ENCODE peak calls at places on chromosomes 2 and 18, in nine cellular contexts. X is fibroblast of mammary gland, A is cardiac fibroblast, U is endothelial cell, I is MCF 10A, N is prostate gland, F is sigmoid colon, K is esophagus squamous epithelium, R is progenitor cell of endocrine pancreas. E is an unnamed sample.

GRCh38 chr18:7132356-7133115 is 14.9 kb upstream of the LAMA1 start:
- DNase-seq in N (no peak), X (no peak), K (no peak), F (peak), R (no peak), I (no peak), A (no peak), U (no peak), E (no peak)

GRCh38 chr2:132037527-132038178 is 124.1 kb downstream of the ANKRD30BL start:
- DNase-seq in R (peak), F (peak), A (no peak), I (no peak), K (no peak), U (peak), X (peak), N (no peak), E (peak)

GRCh38 chr18:24964213-24964612 is 387.8 kb downstream of the ZNF521 start:
- DNase-seq in A (no peak), F (no peak), X (peak), N (no peak), I (peak), K (no peak), U (no peak), R (no peak), E (no peak)

GRCh38 chr2:137220438-137220998 is 455.2 kb downstream of the THSD7B start:
- DNase-seq in A (peak), F (no peak), X (peak), I (peak), K (no peak), U (no peak), R (no peak), N (no peak), E (no peak)

GRCh38 chr2:41994177-41994576 is 53.6 kb upstream of the PKDCC start:
- DNase-seq in A (peak), U (no peak), K (no peak), I (no peak), F (no peak), N (no peak), X (peak), R (no peak), E (no peak)

GRCh38 chr2:71681626-71682025 is 228.3 kb downstream of the DYSF start:
- DNase-seq in N (no peak), I (no peak), X (no peak), K (no peak), U (no peak), F (peak), A (no peak), R (no peak), E (no peak)

GRCh38 chr18:6414118-6414722 is 491 bp downstream of the L3MBTL4 start:
- DNase-seq in N (peak), A (no peak), X (no peak), I (no peak), R (peak), U (peak), F (peak), K (no peak), E (no peak)

GRCh38 chr18:9757851-9758587 is 49.9 kb downstream of the RAB31 start:
- DNase-seq in X (peak), R (no peak), I (peak), A (peak), N (no peak), F (no peak), U (no peak), K (no peak), E (no peak)

GRCh38 chr2:101467306-101467705 is 7.6 kb downstream of the RFX8 start:
- DNase-seq in X (no peak), A (no peak), R (no peak), N (no peak), F (no peak), K (no peak), I (no peak), U (no peak), E (no peak)

GRCh38 chr2:151973901-151974199 is 125.0 kb downstream of the CACNB4 start:
- DNase-seq in X (peak), F (no peak), A (peak), I (no peak), R (no peak), U (peak), N (no peak), K (no peak), E (no peak)

GRCh38 chr2:70941186-70941585 is 5.5 kb downstream of the ATP6V1B1 start:
- DNase-seq in R (no peak), X (no peak), I (no peak), N (no peak), F (peak), U (no peak), K (no peak), A (no peak), E (peak)

GRCh38 chr2:216554286-216554685 is 55.6 kb downstream of the RPL37A start:
- DNase-seq in N (no peak), U (no peak), A (no peak), K (no peak), R (no peak), F (no peak), I (no peak), X (no peak), E (no peak)

GRCh38 chr2:229489016-229489415 is 217.9 kb upstream of the PID1 start:
- DNase-seq in R (no peak), F (no peak), N (no peak), X (peak), U (no peak), A (peak), I (peak), K (no peak), E (no peak)

GRCh38 chr2:44771510-44771909 is 170.0 kb upstream of the SIX3 start:
- DNase-seq in X (no peak), F (no peak), U (no peak), I (no peak), R (no peak), A (no peak), K (no peak), N (no peak), E (no peak)

GRCh38 chr18:3221496-3221895 is 1.7 kb upstream of the MYOM1 start:
- DNase-seq in A (no peak), I (no peak), F (no peak), U (no peak), X (no peak), N (no peak), R (no peak), K (no peak), E (no peak)

GRCh38 chr2:180385601-180386201 is 378.6 kb upstream of the CWC22 start:
- DNase-seq in K (no peak), F (no peak), I (peak), A (peak), N (no peak), U (no peak), R (no peak), X (peak), E (no peak)

GRCh38 chr2:58921676-58922075 is 680.6 kb upstream of the FANCL start:
- DNase-seq in X (peak), U (no peak), F (no peak), N (no peak), R (no peak), A (no peak), I (no peak), K (no peak), E (no peak)

GRCh38 chr2:128513416-128514283 is 195.0 kb upstream of the HS6ST1 start:
- DNase-seq in R (no peak), N (no peak), K (no peak), A (no peak), U (no peak), F (no peak), X (no peak), I (no peak), E (no peak)

GRCh38 chr2:204628926-204629661 is 83.8 kb downstream of the PARD3B start:
- DNase-seq in N (no peak), F (no peak), A (peak), R (no peak), K (no peak), I (peak), X (peak), U (no peak), E (no peak)

GRCh38 chr2:223819891-223820290 is 17.5 kb downstream of the AP1S3 start:
- DNase-seq in U (no peak), X (no peak), K (no peak), A (no peak), N (no peak), R (no peak), F (no peak), I (no peak), E (no peak)

GRCh38 chr2:172092716-172093415 is 7.6 kb downstream of the DLX1 start:
- DNase-seq in N (no peak), I (no peak), A (no peak), R (no peak), X (no peak), U (no peak), F (no peak), K (no peak), E (no peak)

GRCh38 chr2:19728120-19728519 is 173.7 kb downstream of the TTC32 start:
- DNase-seq in A (no peak), K (no peak), N (no peak), X (peak), U (no peak), I (no peak), F (no peak), R (no peak), E (no peak)

GRCh38 chr2:83069724-83070123 is 1389.4 kb downstream of the SUCLG1 start:
- DNase-seq in I (peak), X (no peak), F (no peak), K (no peak), U (no peak), A (peak), R (no peak), N (no peak), E (no peak)

GRCh38 chr2:104568247-104568646 is 285.7 kb upstream of the POU3F3 start:
- DNase-seq in R (no peak), N (no peak), I (no peak), U (no peak), X (no peak), K (no peak), F (no peak), A (no peak), E (no peak)

GRCh38 chr2:24164416-24164973 is 10.4 kb upstream of the FAM228A start:
- DNase-seq in A (peak), N (no peak), R (no peak), I (peak), K (no peak), U (peak), F (no peak), X (peak), E (no peak)

GRCh38 chr2:175012516-175012915 is 7.3 kb upstream of the CHN1 start:
- DNase-seq in R (no peak), U (no peak), F (no peak), K (no peak), I (peak), N (no peak), A (no peak), X (no peak), E (no peak)

GRCh38 chr18:8705280-8705940 is at the start of gene MTCL1:
- DNase-seq in A (peak), I (peak), K (no peak), R (peak), F (peak), N (peak), X (peak), U (peak), E (no peak)

GRCh38 chr2:55489467-55490062 is 30.0 kb upstream of the CFAP36 start:
- DNase-seq in F (no peak), U (no peak), R (no peak), I (peak), A (no peak), X (no peak), N (no peak), K (no peak), E (no peak)

GRCh38 chr2:157170299-157170698 is 87.2 kb upstream of the GALNT5 start:
- DNase-seq in K (no peak), F (no peak), I (peak), N (no peak), X (peak), U (no peak), R (no peak), A (peak), E (no peak)

GRCh38 chr2:215728504-215729065 is 284.8 kb downstream of the MREG start:
- DNase-seq in F (no peak), K (no peak), R (no peak), A (peak), I (peak), N (no peak), U (no peak), X (peak), E (no peak)

GRCh38 chr18:43830905-43831304 is 553.6 kb upstream of the SYT4 start:
- DNase-seq in K (no peak), A (no peak), X (no peak), F (no peak), U (no peak), N (no peak), I (no peak), R (no peak), E (no peak)

GRCh38 chr18:36374262-36374661 is 76.7 kb downstream of the FHOD3 start:
- DNase-seq in A (peak), U (no peak), N (no peak), I (peak), R (no peak), F (no peak), X (no peak), K (no peak), E (no peak)

GRCh38 chr18:36375118-36375517 is 77.6 kb downstream of the FHOD3 start:
- DNase-seq in K (no peak), I (no peak), R (no peak), N (no peak), X (no peak), F (no peak), A (no peak), U (no peak), E (no peak)

GRCh38 chr18:36376361-36376760 is 78.8 kb downstream of the FHOD3 start:
- DNase-seq in I (no peak), A (peak), U (no peak), K (no peak), R (no peak), N (no peak), F (no peak), X (peak), E (no peak)

GRCh38 chr18:36377626-36378025 is 80.1 kb downstream of the FHOD3 start:
- DNase-seq in R (no peak), I (no peak), A (no peak), X (no peak), U (no peak), K (no peak), F (no peak), N (no peak), E (no peak)

GRCh38 chr18:36372902-36373301 is 75.4 kb downstream of the FHOD3 start:
- DNase-seq in I (peak), U (no peak), R (no peak), K (no peak), A (peak), X (peak), F (no peak), N (no peak), E (no peak)
- TF ChIP-seq CTCF in I (no peak), U (no peak), R (no peak), K (no peak), A (peak), X (peak), F (no peak), N (no peak), E (peak)

DNA sequence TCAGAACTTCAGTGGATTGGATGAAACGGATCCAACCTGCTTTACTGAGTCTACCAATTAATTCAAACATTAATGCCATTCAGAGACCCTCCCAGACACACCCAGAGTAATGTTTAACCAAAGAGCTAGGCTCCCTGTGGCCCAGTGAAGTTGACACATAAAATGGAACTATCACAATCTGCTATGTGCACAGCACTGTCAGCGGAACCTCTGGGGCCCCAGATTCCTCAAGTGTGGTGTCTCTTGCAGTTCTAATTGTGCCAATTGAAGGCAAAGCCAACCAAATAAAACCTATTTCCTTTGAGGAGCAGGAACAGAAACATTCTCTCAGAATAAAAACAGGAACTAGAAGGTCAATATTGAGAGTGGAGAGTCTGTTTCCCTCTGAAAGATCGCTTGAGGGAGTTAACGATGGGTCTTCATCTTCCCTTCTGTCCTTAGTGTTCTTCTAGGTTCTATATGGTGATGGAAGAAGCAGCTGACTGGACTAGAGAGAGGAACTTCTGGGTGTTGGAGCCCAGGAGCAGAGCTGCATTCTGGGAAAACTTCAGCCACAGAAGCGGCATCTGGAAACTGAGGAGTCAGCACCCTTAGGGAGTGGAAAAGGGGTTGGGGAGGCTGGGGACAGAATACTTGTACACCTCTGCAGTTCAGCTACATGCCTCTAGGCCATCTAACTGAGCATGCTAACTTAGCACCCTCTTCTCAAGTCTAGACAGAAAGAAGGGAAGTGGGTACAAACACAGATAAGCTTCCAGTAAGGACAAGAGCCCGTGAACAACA is 174.4 kb upstream of the FBXO11 start:
- DNase-seq in A (no peak), I (no peak), U (no peak), K (no peak), F (no peak), N (no peak), X (no peak), R (no peak), E (no peak)
- TF ChIP-seq CTCF in A (no peak), I (no peak), U (no peak), K (no peak), F (no peak), N (no peak), X (no peak), R (no peak), E (no peak)

GRCh38 chr18:40019797-40020392 is 1935.1 kb upstream of the PIK3C3 start:
- DNase-seq in U (no peak), I (peak), R (no peak), F (no peak), X (peak), N (no peak), K (no peak), A (no peak), E (no peak)
- TF ChIP-seq CTCF in U (no peak), I (no peak), R (no peak), F (no peak), X (peak), N (no peak), K (no peak), A (no peak), E (no peak)

GRCh38 chr2:37896319-37896718 is 28.8 kb upstream of the RMDN2 start:
- DNase-seq in U (no peak), A (peak), N (no peak), R (no peak), X (peak), K (no peak), I (no peak), F (no peak), E (no peak)
- TF ChIP-seq CTCF in U (no peak), A (no peak), N (no peak), R (no peak), X (no peak), K (no peak), I (no peak), F (no peak), E (peak)

GRCh38 chr2:15939854-15940660 is at the start of gene MYCN:
- DNase-seq in A (peak), R (peak), U (peak), N (peak), F (no peak), I (peak), X (peak), K (no peak), E (peak)
- TF ChIP-seq CTCF in A (no peak), R (peak), U (peak), N (peak), F (no peak), I (peak), X (peak), K (no peak), E (peak)

DNA sequence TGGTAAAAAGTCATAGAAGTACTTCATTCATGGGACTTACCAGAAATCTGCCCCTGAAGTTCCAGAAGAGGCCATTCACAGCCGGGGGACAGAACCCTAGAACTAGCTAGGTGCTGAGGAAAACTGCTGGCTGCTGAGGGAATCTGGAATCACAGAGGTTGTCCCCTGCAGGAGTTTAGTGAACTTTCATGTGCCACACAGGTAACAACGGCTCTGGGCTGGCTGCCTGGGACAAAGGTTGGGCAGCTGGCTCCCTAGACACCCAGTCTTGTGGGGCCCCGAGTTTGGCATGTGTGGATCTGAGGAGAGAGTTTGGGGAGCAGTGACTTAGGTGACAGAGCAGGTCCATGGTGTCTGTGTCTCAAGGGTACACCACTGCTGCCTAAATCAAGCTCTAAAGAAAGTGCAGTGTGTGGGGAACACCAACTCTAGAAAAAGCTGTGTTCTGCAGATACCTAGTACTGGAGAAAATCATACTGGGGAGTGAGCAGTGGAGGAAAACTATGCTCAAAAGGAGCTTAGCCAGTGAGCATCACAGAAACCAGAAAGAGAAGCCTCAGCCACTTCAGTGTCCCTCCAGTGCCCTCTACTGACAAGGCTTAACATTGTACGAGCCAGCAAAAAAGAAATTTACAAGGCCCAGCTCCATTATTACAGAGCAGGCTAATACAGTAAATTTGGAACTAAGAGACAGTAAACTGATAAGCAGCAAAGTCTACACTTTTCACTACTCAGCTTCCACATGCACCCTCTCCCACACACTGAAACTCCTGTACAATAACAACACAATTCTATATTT is 15.2 kb downstream of the GALNT3 start:
- DNase-seq in X (peak), N (no peak), R (no peak), U (peak), F (no peak), I (peak), A (peak), K (no peak), E (no peak)
- TF ChIP-seq CTCF in X (peak), N (no peak), R (peak), U (no peak), F (no peak), I (no peak), A (peak), K (peak), E (peak)

GRCh38 chr18:4524096-4524495 is 69.0 kb upstream of the DLGAP1 start:
- DNase-seq in A (no peak), X (no peak), F (no peak), N (no peak), K (no peak), R (no peak), I (no peak), U (no peak), E (no peak)
- TF ChIP-seq CTCF in A (no peak), X (no peak), F (no peak), N (no peak), K (no peak), R (no peak), I (no peak), U (no peak), E (no peak)

GRCh38 chr18:56312554-56312953 is 325.8 kb downstream of the TXNL1 start:
- DNase-seq in X (no peak), K (no peak), U (no peak), F (no peak), A (no peak), N (no peak), R (no peak), I (no peak), E (no peak)

GRCh38 chr18:56316727-56317126 is 321.7 kb downstream of the TXNL1 start:
- DNase-seq in X (no peak), F (no peak), U (no peak), I (no peak), A (no peak), N (no peak), R (no peak), K (no peak), E (no peak)

GRCh38 chr18:56315363-56315762 is 323.0 kb downstream of the TXNL1 start:
- DNase-seq in N (no peak), X (peak), A (peak), I (peak), U (no peak), F (no peak), R (no peak), K (no peak), E (no peak)

GRCh38 chr18:56309104-56309503 is 329.3 kb downstream of the TXNL1 start:
- DNase-seq in R (no peak), N (no peak), A (peak), I (no peak), F (no peak), U (no peak), X (no peak), K (no peak), E (no peak)

DNA sequence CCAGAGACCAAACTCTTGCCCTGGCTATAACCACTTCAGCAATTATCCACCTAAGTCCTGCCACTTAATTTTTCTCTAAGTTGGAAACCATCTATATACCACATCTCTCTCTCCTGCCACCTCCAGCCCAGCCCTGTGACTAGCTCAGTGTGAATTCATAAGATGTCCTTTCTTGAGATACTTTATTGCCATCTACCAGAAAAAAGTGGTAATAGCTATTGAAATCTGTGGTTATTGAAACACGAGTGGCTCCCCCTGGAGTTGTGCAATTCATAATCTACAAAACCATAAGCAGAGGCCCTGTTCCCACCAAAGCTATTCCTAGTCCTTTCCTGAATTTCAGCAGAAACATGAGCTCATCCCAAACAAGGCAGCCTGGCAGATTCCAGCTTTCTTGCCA is 324.0 kb downstream of the TXNL1 start:
- DNase-seq in F (no peak), I (peak), K (no peak), X (peak), R (no peak), N (no peak), A (peak), U (no peak), E (no peak)
- TF ChIP-seq CTCF in F (no peak), I (no peak), K (no peak), X (no peak), R (no peak), N (no peak), A (no peak), U (no peak), E (peak)